ENCODE peak calls at places on chromosomes 6 and 20, in five cellular contexts. One of them, this sample, is unnamed.

GRCh38 chr6:5205877-5206840 is 54.6 kb downstream of the LYRM4 start:
- DNase-seq in GM12878: no peak
- DNase-seq in ovary: peak; percentile 75
- DNase-seq in transverse colon: peak; percentile 11
- DNase-seq in stomach: peak; percentile 38
- DNase-seq in this sample: peak; percentile 49

GRCh38 chr6:156731436-156731835 is 45.7 kb upstream of the ARID1B start:
- DNase-seq in ovary: no peak
- DNase-seq in transverse colon: no peak
- DNase-seq in stomach: no peak
- DNase-seq in GM12878: no peak
- DNase-seq in this sample: no peak

GRCh38 chr6:170088349-170088951 is 202.4 kb downstream of the DLL1 start:
- DNase-seq in transverse colon: peak; percentile 22
- DNase-seq in ovary: peak; percentile 14
- DNase-seq in GM12878: no peak
- DNase-seq in stomach: peak; percentile 25
- DNase-seq in this sample: no peak

GRCh38 chr6:164721460-164721859 is 587.9 kb downstream of the C6orf118 start:
- DNase-seq in GM12878: no peak
- DNase-seq in ovary: no peak
- DNase-seq in transverse colon: no peak
- DNase-seq in stomach: no peak
- DNase-seq in this sample: no peak

GRCh38 chr6:45681860-45682488 is 304.2 kb upstream of the SUPT3H start:
- DNase-seq in stomach: no peak
- DNase-seq in GM12878: peak; percentile 95
- DNase-seq in transverse colon: peak; percentile 55
- DNase-seq in ovary: no peak
- DNase-seq in this sample: no peak

GRCh38 chr20:34249291-34249690 is 8.1 kb downstream of the ASIP start:
- DNase-seq in transverse colon: no peak
- DNase-seq in stomach: no peak
- DNase-seq in GM12878: peak; percentile 35
- DNase-seq in ovary: no peak
- DNase-seq in this sample: no peak

GRCh38 chr6:7673063-7673536 is 52.8 kb upstream of the BMP6 start:
- DNase-seq in stomach: peak; percentile 32
- DNase-seq in GM12878: no peak
- DNase-seq in ovary: peak; percentile 57
- DNase-seq in transverse colon: peak; percentile 63
- DNase-seq in this sample: peak; percentile 45

GRCh38 chr6:111027219-111027618 is 45.4 kb downstream of the RPF2 start:
- DNase-seq in ovary: no peak
- DNase-seq in transverse colon: no peak
- DNase-seq in stomach: no peak
- DNase-seq in GM12878: no peak
- DNase-seq in this sample: no peak

GRCh38 chr6:36028088-36028886 is 679 bp downstream of the MAPK14 start:
- DNase-seq in GM12878: no peak
- DNase-seq in ovary: no peak
- DNase-seq in transverse colon: peak; percentile 36
- DNase-seq in stomach: peak; percentile 39
- DNase-seq in this sample: no peak

GRCh38 chr20:60354181-60354580 is 396.0 kb downstream of the CDH26 start:
- DNase-seq in GM12878: no peak
- DNase-seq in ovary: no peak
- DNase-seq in transverse colon: no peak
- DNase-seq in stomach: no peak
- DNase-seq in this sample: no peak

GRCh38 chr20:39042279-39043150 is 80.4 kb downstream of the DHX35 start:
- DNase-seq in transverse colon: no peak
- DNase-seq in GM12878: no peak
- DNase-seq in ovary: no peak
- DNase-seq in stomach: no peak
- DNase-seq in this sample: no peak

GRCh38 chr6:30548375-30548774 is 7.9 kb downstream of the GNL1 start:
- DNase-seq in transverse colon: no peak
- DNase-seq in GM12878: no peak
- DNase-seq in ovary: no peak
- DNase-seq in stomach: no peak
- DNase-seq in this sample: no peak

GRCh38 chr6:34696189-34696738 is 303 bp downstream of the ILRUN start:
- DNase-seq in ovary: no peak
- DNase-seq in stomach: peak; percentile 48
- DNase-seq in GM12878: no peak
- DNase-seq in transverse colon: peak; percentile 51
- DNase-seq in this sample: peak; percentile 18

GRCh38 chr6:130373992-130374391 is 8.2 kb downstream of the TMEM200A start:
- DNase-seq in transverse colon: no peak
- DNase-seq in ovary: no peak
- DNase-seq in GM12878: no peak
- DNase-seq in stomach: no peak
- DNase-seq in this sample: no peak

GRCh38 chr20:52999040-52999439 is 26.9 kb downstream of the TSHZ2 start:
- DNase-seq in GM12878: no peak
- DNase-seq in transverse colon: no peak
- DNase-seq in stomach: no peak
- DNase-seq in ovary: no peak
- DNase-seq in this sample: no peak

GRCh38 chr6:5937936-5938706 is 68.6 kb downstream of the NRN1 start:
- DNase-seq in transverse colon: no peak
- DNase-seq in stomach: no peak
- DNase-seq in ovary: no peak
- DNase-seq in GM12878: no peak
- DNase-seq in this sample: no peak

GRCh38 chr6:32752580-32752979 is 10.8 kb downstream of the HLA-DQB2 start:
- DNase-seq in ovary: no peak
- DNase-seq in stomach: no peak
- DNase-seq in transverse colon: peak; percentile 53
- DNase-seq in GM12878: no peak
- DNase-seq in this sample: no peak

GRCh38 chr6:165308926-165309731 is at the start of gene C6orf118:
- DNase-seq in stomach: no peak
- DNase-seq in ovary: peak; percentile 62
- DNase-seq in GM12878: no peak
- DNase-seq in transverse colon: no peak
- DNase-seq in this sample: no peak

GRCh38 chr6:12528581-12529363 is 187.8 kb upstream of the PHACTR1 start:
- DNase-seq in GM12878: no peak
- DNase-seq in ovary: no peak
- DNase-seq in transverse colon: peak; percentile 40
- DNase-seq in stomach: no peak
- DNase-seq in this sample: no peak

GRCh38 chr6:113701552-113702254 is 155.4 kb upstream of the MARCKS start:
- DNase-seq in transverse colon: no peak
- DNase-seq in ovary: no peak
- DNase-seq in stomach: no peak
- DNase-seq in GM12878: no peak
- DNase-seq in this sample: no peak

GRCh38 chr6:1716845-1717244 is 107.1 kb downstream of the FOXC1 start:
- DNase-seq in transverse colon: no peak
- DNase-seq in ovary: no peak
- DNase-seq in stomach: no peak
- DNase-seq in GM12878: no peak
- DNase-seq in this sample: no peak

GRCh38 chr6:20542927-20543602 is 8.8 kb downstream of the CDKAL1 start:
- DNase-seq in stomach: no peak
- DNase-seq in ovary: no peak
- DNase-seq in GM12878: peak; percentile 85
- DNase-seq in transverse colon: no peak
- DNase-seq in this sample: no peak

GRCh38 chr6:43806041-43806757 is 36.2 kb downstream of the VEGFA start:
- DNase-seq in GM12878: no peak
- DNase-seq in transverse colon: peak; percentile 82
- DNase-seq in stomach: peak; percentile 78
- DNase-seq in ovary: no peak
- DNase-seq in this sample: no peak

GRCh38 chr20:430091-430999 is 22.2 kb downstream of the RBCK1 start:
- DNase-seq in ovary: no peak
- DNase-seq in stomach: no peak
- DNase-seq in GM12878: no peak
- DNase-seq in transverse colon: no peak
- DNase-seq in this sample: no peak

GRCh38 chr6:117496383-117496990 is 14.0 kb downstream of the DCBLD1 start:
- DNase-seq in stomach: no peak
- DNase-seq in GM12878: no peak
- DNase-seq in ovary: no peak
- DNase-seq in transverse colon: no peak
- DNase-seq in this sample: no peak

GRCh38 chr6:12175626-12176025 is 114.5 kb upstream of the EDN1 start:
- DNase-seq in ovary: no peak
- DNase-seq in GM12878: no peak
- DNase-seq in stomach: no peak
- DNase-seq in transverse colon: no peak
- DNase-seq in this sample: no peak

GRCh38 chr6:110815260-110816109 is at the start of gene CDK19:
- DNase-seq in GM12878: peak; percentile 96
- DNase-seq in ovary: peak; percentile 96
- DNase-seq in transverse colon: peak; percentile 99
- DNase-seq in stomach: peak; percentile 99
- DNase-seq in this sample: peak; percentile 96

GRCh38 chr20:47540443-47541354 is 39.0 kb downstream of the NCOA3 start:
- DNase-seq in stomach: no peak
- DNase-seq in GM12878: peak; percentile 21
- DNase-seq in ovary: no peak
- DNase-seq in transverse colon: no peak
- DNase-seq in this sample: peak; percentile 5

GRCh38 chr6:151618717-151619116 is 124.9 kb downstream of the CCDC170 start:
- DNase-seq in stomach: no peak
- DNase-seq in ovary: no peak
- DNase-seq in GM12878: no peak
- DNase-seq in transverse colon: no peak
- DNase-seq in this sample: no peak
- TF ChIP-seq EP300 in stomach: no peak
- TF ChIP-seq EP300 in ovary: no peak
- TF ChIP-seq EP300 in GM12878: no peak
- TF ChIP-seq EP300 in transverse colon: no peak
- TF ChIP-seq EP300 in this sample: no peak

DNA sequence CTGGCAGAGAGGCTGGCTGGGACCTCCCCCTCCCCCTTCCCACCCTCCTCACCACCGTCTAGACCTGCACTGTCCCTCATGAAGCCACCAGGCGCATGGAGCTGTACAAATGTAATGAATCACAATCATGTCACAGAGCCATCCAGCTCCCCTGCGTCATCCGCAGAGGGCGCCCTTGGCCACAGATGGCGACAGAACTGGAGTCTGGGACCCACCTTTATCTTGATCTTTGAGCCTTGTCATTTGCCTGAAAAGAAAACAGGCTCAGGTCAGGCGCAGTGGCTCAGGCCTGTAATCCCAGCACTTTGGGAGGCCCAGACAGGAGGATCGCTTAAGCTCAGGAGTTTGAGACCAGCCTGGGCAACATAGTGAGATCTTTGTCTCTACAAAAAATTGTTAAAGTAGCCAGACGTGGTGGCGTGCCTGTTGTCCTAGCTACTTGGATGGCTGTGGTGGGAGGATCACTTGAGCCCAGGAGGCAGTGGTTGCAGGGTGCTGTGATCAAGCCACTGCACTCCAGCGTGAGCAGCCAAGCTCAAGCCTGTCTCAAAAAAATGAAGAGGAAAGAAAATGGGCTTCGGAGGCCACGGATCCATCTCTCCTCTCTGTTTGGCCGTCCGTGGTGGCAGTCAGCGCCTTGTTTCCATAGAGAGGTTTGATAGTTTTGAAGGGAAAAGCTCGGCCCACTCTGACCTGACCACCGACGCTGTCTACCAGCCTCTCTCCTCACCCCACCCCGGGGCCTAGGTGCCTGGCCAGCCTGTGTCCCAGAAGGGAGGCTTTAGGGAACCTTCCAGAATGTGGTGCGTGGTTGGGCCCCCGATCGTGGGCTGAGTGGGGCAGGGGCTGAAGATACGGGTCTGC is 6.2 kb downstream of the COL9A3 start:
- DNase-seq in stomach: peak; percentile 74
- DNase-seq in transverse colon: peak; percentile 85
- DNase-seq in ovary: no peak
- DNase-seq in GM12878: no peak
- DNase-seq in this sample: no peak
- TF ChIP-seq CTCF in stomach: no peak
- TF ChIP-seq CTCF in transverse colon: peak; percentile 18
- TF ChIP-seq CTCF in ovary: no peak
- TF ChIP-seq CTCF in GM12878: peak; percentile 80
- TF ChIP-seq CTCF in this sample: no peak

DNA sequence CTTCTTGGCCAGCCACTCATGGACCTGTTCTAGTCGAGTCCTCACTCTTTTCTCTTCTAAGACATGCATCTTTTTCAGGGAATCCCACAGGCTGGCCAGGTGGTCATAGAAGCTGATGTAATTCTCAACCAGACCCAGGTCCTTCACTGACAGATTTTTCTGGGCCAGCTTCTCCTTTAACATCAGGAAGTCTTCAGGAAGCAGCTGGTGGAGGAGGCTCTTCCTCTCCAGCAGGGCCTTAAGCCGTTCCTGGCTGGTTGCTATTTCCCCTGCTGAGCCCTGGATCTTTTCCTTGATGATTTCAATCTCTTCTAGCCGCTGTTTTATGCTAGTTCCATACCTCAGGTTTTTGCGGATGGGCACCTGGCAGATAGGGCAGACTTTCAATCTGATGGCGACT is 28.6 kb downstream of the DDX27 start:
- DNase-seq in GM12878: no peak
- DNase-seq in transverse colon: no peak
- DNase-seq in ovary: no peak
- DNase-seq in stomach: no peak
- DNase-seq in this sample: no peak
- TF ChIP-seq POLR2A in GM12878: no peak
- TF ChIP-seq POLR2A in transverse colon: no peak
- TF ChIP-seq POLR2A in ovary: no peak
- TF ChIP-seq POLR2A in stomach: no peak
- TF ChIP-seq POLR2A in this sample: no peak

GRCh38 chr6:143745160-143746133 is 67.7 kb downstream of the PHACTR2 start:
- DNase-seq in stomach: peak; percentile 57
- DNase-seq in ovary: peak; percentile 33
- DNase-seq in GM12878: no peak
- DNase-seq in transverse colon: peak; percentile 62
- DNase-seq in this sample: no peak
- TF ChIP-seq EP300 in stomach: no peak
- TF ChIP-seq EP300 in ovary: no peak
- TF ChIP-seq EP300 in GM12878: no peak
- TF ChIP-seq EP300 in transverse colon: no peak
- TF ChIP-seq EP300 in this sample: no peak

DNA sequence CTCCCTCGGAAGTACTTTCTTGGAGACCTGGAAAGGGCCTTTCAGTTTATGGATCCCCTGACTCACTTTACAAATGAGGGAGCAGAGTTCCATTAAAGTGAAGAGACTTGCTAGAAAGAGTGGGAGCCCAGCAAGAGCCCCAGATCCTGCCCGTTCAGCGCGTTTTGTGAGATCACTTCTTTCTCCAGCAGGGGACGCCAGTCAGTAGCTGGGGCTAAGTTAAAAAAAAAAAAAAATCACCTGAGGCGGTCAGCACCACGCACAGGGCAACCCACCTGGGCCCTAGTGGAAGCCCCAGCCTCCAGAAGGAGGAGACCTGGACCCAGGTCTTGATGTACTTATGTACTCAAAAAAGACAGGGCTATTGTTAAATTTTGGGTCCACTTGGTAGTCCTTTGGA is 274.5 kb upstream of the RNF24 start:
- DNase-seq in GM12878: no peak
- DNase-seq in stomach: no peak
- DNase-seq in transverse colon: no peak
- DNase-seq in ovary: no peak
- DNase-seq in this sample: no peak
- TF ChIP-seq CTCF in GM12878: no peak
- TF ChIP-seq CTCF in stomach: no peak
- TF ChIP-seq CTCF in transverse colon: no peak
- TF ChIP-seq CTCF in ovary: no peak
- TF ChIP-seq CTCF in this sample: no peak